ENCODE peak calls at places on chromosome 1, in five cellular contexts. M is cardiac muscle cell; F is GM10248; O is nephron progenitor cell; G is stimulated activated CD4-positive, alpha-beta T cell treated with anti-CD3 and anti-CD28 coated beads, Interleukin-4, amount 100 ng/mL, for 4 hours. B is an unnamed sample.
A peak's percentile ranks its signal among the peaks of the same experiment; 100 is the strongest.

GRCh38 chr1:21511579-21512522 is 2.6 kb downstream of the ALPL start:
- DNase-seq in M (peak; percentile 98), F (no peak), O (no peak), G (no peak), B (peak; percentile 81)

GRCh38 chr1:211638723-211639122 is 36.7 kb downstream of the NEK2 start:
- DNase-seq in M (peak; percentile 68), F (no peak), O (no peak), G (no peak), B (no peak)

GRCh38 chr1:206895320-206895719 is 1.9 kb upstream of the IL24 start:
- DNase-seq in M (no peak), F (no peak), O (no peak), G (no peak), B (no peak)

GRCh38 chr1:66552287-66552686 is 18.3 kb downstream of the SGIP1 start:
- DNase-seq in M (no peak), F (no peak), O (no peak), G (no peak), B (no peak)

GRCh38 chr1:1373051-1373450 is 2.0 kb downstream of the AURKAIP1 start:
- DNase-seq in M (no peak), F (no peak), O (no peak), G (no peak), B (no peak)

GRCh38 chr1:168105846-168106245 is 30.9 kb downstream of the GPR161 start:
- DNase-seq in M (no peak), F (no peak), O (no peak), G (no peak), B (no peak)

GRCh38 chr1:155192346-155193274 is 15.1 kb downstream of the THBS3 start:
- DNase-seq in M (no peak), F (no peak), O (no peak), G (peak; percentile 49), B (peak; percentile 91)

GRCh38 chr1:23779826-23780371 is 1.7 kb downstream of the PITHD1 start:
- DNase-seq in M (no peak), F (no peak), O (no peak), G (no peak), B (no peak)

GRCh38 chr1:203127672-203128611 is at the start of gene ADORA1:
- DNase-seq in M (peak; percentile 70), F (no peak), O (peak; percentile 76), G (no peak), B (peak; percentile 85)

GRCh38 chr1:203086992-203087763 is 1.4 kb upstream of the MYOG start:
- DNase-seq in M (no peak), F (no peak), O (no peak), G (no peak), B (no peak)

GRCh38 chr1:12748778-12749355 is 2.9 kb downstream of the CFAP107 start:
- DNase-seq in M (no peak), F (no peak), O (no peak), G (no peak), B (no peak)

GRCh38 chr1:235102993-235103411 is 25.6 kb downstream of the TOMM20 start:
- DNase-seq in M (no peak), F (no peak), O (no peak), G (no peak), B (no peak)

GRCh38 chr1:97145321-97145956 is 423.9 kb downstream of the PTBP2 start:
- DNase-seq in M (peak; percentile 58), F (no peak), O (no peak), G (no peak), B (no peak)

GRCh38 chr1:20265243-20265642 is 25.4 kb upstream of the VWA5B1 start:
- DNase-seq in M (peak; percentile 73), F (no peak), O (no peak), G (no peak), B (no peak)

B was measured in upper lobe of right lung.